ENCODE peak calls at places on chromosomes 6 and 20, in four cellular contexts. D is cardiac fibroblast; K is lower leg skin; Z is CD8-positive, alpha-beta T cell. Y is an unnamed sample.

GRCh38 chr20:12177657-12178293 is 260.1 kb downstream of the BTBD3 start:
- DNase-seq in Z (no peak), D (peak; percentile 11), K (no peak), Y (no peak)

GRCh38 chr6:108760158-108761050 is 87.8 kb upstream of the ARMC2 start:
- DNase-seq in D (no peak), K (no peak), Z (no peak), Y (peak; percentile 55)

GRCh38 chr6:139027620-139028182 is 844 bp upstream of the ABRACL start:
- DNase-seq in K (no peak), D (peak; percentile 31), Z (no peak), Y (peak; percentile 27)

GRCh38 chr20:46741924-46742692 is 32.7 kb downstream of the SLC2A10 start:
- DNase-seq in Z (no peak), K (no peak), D (no peak), Y (no peak)

GRCh38 chr6:167235421-167236238 is 55.5 kb upstream of the UNC93A start:
- DNase-seq in K (no peak), Z (no peak), D (no peak), Y (no peak)

GRCh38 chr6:154154389-154154967 is 115.4 kb downstream of the OPRM1 start:
- DNase-seq in K (peak; percentile 62), D (peak; percentile 84), Z (peak; percentile 71), Y (peak; percentile 87)

GRCh38 chr6:134029495-134030455 is 22.6 kb downstream of the SLC2A12 start:
- DNase-seq in Z (no peak), K (no peak), D (peak; percentile 67), Y (peak; percentile 36)

GRCh38 chr6:151695181-151695580 is 112.3 kb upstream of the ESR1 start:
- DNase-seq in Z (no peak), K (no peak), D (no peak), Y (no peak)

GRCh38 chr6:43491750-43492661 is 14.6 kb downstream of the TJAP1 start:
- DNase-seq in Z (no peak), D (peak; percentile 77), K (peak; percentile 79), Y (peak; percentile 73)

GRCh38 chr20:10429443-10429981 is 4.5 kb downstream of the MKKS start:
- DNase-seq in K (no peak), Z (no peak), D (no peak), Y (no peak)

GRCh38 chr20:41180599-41181333 is 43.4 kb downstream of the PLCG1 start:
- DNase-seq in K (peak; percentile 6), Z (peak; percentile 46), D (no peak), Y (no peak)

GRCh38 chr6:33288942-33289783 is at the start of the genes PFDN6 and WDR46:
- DNase-seq in D (peak; percentile 93), K (peak; percentile 88), Z (peak; percentile 86), Y (peak; percentile 89)

GRCh38 chr6:14542670-14543366 is 425.2 kb downstream of the CD83 start:
- DNase-seq in K (no peak), Z (no peak), D (peak; percentile 66), Y (peak; percentile 78)

GRCh38 chr20:50304501-50304856 is 113.8 kb downstream of the CEBPB start:
- DNase-seq in Z (no peak), K (peak; percentile 67), D (peak; percentile 78), Y (peak; percentile 94)

GRCh38 chr6:27448456-27448855 is 24.4 kb downstream of the ZNF184 start:
- DNase-seq in Z (no peak), D (no peak), K (no peak), Y (no peak)

GRCh38 chr6:38415231-38416005 is 224.3 kb downstream of the BTBD9 start:
- DNase-seq in K (no peak), D (no peak), Z (no peak), Y (peak; percentile 61)

GRCh38 chr20:50724851-50725721 is 6.3 kb upstream of the PARD6B start:
- DNase-seq in Z (no peak), K (peak; percentile 68), D (peak; percentile 96), Y (peak; percentile 95)

GRCh38 chr20:53899351-53900167 is 170.8 kb downstream of the BCAS1 start:
- DNase-seq in K (peak; percentile 44), Z (peak; percentile 81), D (peak; percentile 72), Y (peak; percentile 79)

GRCh38 chr20:4795394-4795793 is 73.7 kb downstream of the PRND start:
- DNase-seq in D (peak; percentile 83), Z (no peak), K (peak; percentile 54), Y (peak; percentile 73)

GRCh38 chr6:157946865-157947532 is 34.7 kb upstream of the SYNJ2 start:
- DNase-seq in D (peak; percentile 36), Z (no peak), K (no peak), Y (peak; percentile 39)

GRCh38 chr6:706161-706560 is 13.2 kb upstream of the EXOC2 start:
- DNase-seq in K (no peak), D (peak; percentile 28), Z (no peak), Y (no peak)

GRCh38 chr20:19978511-19979210 is 38.5 kb upstream of the NAA20 start:
- DNase-seq in K (no peak), D (no peak), Z (no peak), Y (no peak)

GRCh38 chr6:4157506-4157905 is 22.1 kb upstream of the ECI2 start:
- DNase-seq in K (no peak), D (no peak), Z (no peak), Y (no peak)

GRCh38 chr6:152583888-152584287 is 53.3 kb downstream of the SYNE1 start:
- DNase-seq in Z (no peak), D (no peak), K (no peak), Y (no peak)

GRCh38 chr6:127210725-127211124 is 55.9 kb upstream of the RNF146 start:
- DNase-seq in Z (no peak), D (no peak), K (no peak), Y (no peak)

GRCh38 chr6:53943410-53943809 is 148.6 kb downstream of the LRRC1 start:
- DNase-seq in D (no peak), Z (no peak), K (no peak), Y (no peak)

GRCh38 chr20:37223053-37223452 is 38.6 kb downstream of the GHRH start:
- DNase-seq in K (no peak), D (peak; percentile 94), Z (no peak), Y (peak; percentile 89)

GRCh38 chr20:8675896-8676295 is 393.0 kb upstream of the PLCB4 start:
- DNase-seq in K (no peak), D (no peak), Z (no peak), Y (no peak)

GRCh38 chr6:148765878-148766808 is 19.3 kb downstream of the UST start:
- DNase-seq in D (no peak), Z (no peak), K (no peak), Y (no peak)

GRCh38 chr6:151847064-151847463 is 39.6 kb downstream of the ESR1 start:
- DNase-seq in Z (no peak), D (peak; percentile 67), K (no peak), Y (peak; percentile 70)

GRCh38 chr20:58075980-58076749 is 152.3 kb downstream of the ANKRD60 start:
- DNase-seq in K (peak; percentile 14), Z (no peak), D (no peak), Y (peak; percentile 6)

GRCh38 chr6:52403627-52404026 is 16.5 kb upstream of the EFHC1 start:
- DNase-seq in Z (no peak), K (peak; percentile 74), D (no peak), Y (no peak)

GRCh38 chr20:31869942-31870702 is at the start of the genes DUSP15 and TTLL9:
- DNase-seq in Z (no peak), K (no peak), D (no peak), Y (no peak)

GRCh38 chr20:31869673-31869941 is 720 bp downstream of the DUSP15 start:
- DNase-seq in D (no peak), Z (no peak), K (no peak), Y (no peak)

GRCh38 chr20:31867011-31867410 is 3.3 kb downstream of the DUSP15 start:
- DNase-seq in Z (no peak), K (no peak), D (no peak), Y (no peak)

GRCh38 chr20:31870703-31871601 is 518 bp downstream of the TTLL9 start:
- DNase-seq in D (no peak), K (no peak), Z (no peak), Y (no peak)

GRCh38 chr20:31868853-31869672 is 1.3 kb downstream of the DUSP15 start:
- DNase-seq in Z (no peak), D (no peak), K (no peak), Y (no peak)
- H3K4me3 ChIP-seq in Z (peak overlapping the region; percentile 44), D (no peak overlapping the region), K (no peak overlapping the region), Y (no peak overlapping the region)

GRCh38 chr6:36752187-36752885 is 54.7 kb downstream of the RAB44 start:
- DNase-seq in D (no peak), Z (no peak), K (no peak), Y (no peak)
- H3K4me3 ChIP-seq in D (no peak overlapping the region), Z (no peak overlapping the region), K (no peak overlapping the region), Y (no peak overlapping the region)

DNA sequence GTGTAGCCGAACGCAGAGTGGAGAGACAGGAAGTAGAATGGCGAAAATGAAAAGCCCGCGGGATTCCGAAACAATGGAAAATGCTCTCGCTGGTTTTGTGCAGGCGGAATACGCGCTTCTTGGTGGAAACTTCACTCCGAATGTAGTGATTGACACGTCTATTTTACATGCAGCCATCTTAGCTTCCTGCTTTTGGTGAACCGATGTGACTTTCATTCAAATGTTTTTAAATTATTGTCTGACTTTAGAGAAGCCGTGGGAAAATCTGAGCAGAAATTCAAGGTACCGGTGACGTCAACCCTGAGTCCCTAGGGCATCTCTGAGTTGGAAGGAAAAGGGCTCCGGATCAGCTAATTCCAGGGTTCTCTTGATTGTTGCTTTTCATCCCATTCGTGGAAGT is 11.4 kb downstream of the GPX5 start:
- DNase-seq in Z (no peak), K (no peak), D (peak; percentile 37), Y (peak; percentile 14)
- H3K4me3 ChIP-seq in Z (peak overlapping the region; percentile 33), K (no peak overlapping the region), D (no peak overlapping the region), Y (peak overlapping the region; percentile 49)

GRCh38 chr20:45291526-45291925 is 15.1 kb upstream of the RBPJL start:
- DNase-seq in D (no peak), Z (no peak), K (no peak), Y (no peak)

GRCh38 chr20:45294003-45294368 is 12.7 kb upstream of the RBPJL start:
- DNase-seq in D (no peak), Z (no peak), K (no peak), Y (no peak)

GRCh38 chr20:45293041-45294002 is 13.3 kb upstream of the RBPJL start:
- DNase-seq in K (peak; percentile 77), Z (peak; percentile 84), D (peak; percentile 73), Y (peak; percentile 61)

GRCh38 chr20:45290677-45291355 is 15.8 kb upstream of the RBPJL start:
- DNase-seq in K (peak; percentile 84), D (peak; percentile 80), Z (peak; percentile 71), Y (peak; percentile 81)

DNA sequence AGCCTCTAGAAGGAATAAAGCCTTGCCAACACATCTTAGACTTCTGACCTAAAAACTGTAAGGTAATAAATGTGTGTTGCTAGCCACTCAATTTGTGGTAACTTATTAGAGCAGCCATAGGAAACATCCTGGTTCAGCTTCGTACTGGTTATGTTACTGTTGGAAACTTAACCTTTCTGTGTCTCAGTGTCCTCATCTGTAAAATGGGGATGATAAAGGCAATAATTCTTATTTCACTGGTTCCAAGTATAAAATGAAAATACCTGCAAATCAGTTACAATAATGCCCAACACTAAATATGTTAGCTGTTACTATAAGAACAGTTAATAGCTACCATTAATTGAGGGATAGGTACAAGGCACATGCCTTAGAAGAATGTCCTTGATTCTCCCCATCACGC is 14.3 kb upstream of the RBPJL start:
- DNase-seq in Z (no peak), D (no peak), K (no peak), Y (no peak)
- H3K4me3 ChIP-seq in Z (no peak overlapping the region), D (no peak overlapping the region), K (no peak overlapping the region), Y (no peak overlapping the region)

Y was measured in fibroblast of the aortic adventitia.